ENCODE peak calls at places on chromosomes 7 and 10, in eight cellular contexts. One of them, this sample, is unnamed.

GRCh38 chr7:118590107-118590506 is 365.6 kb downstream of the ANKRD7 start:
- ATAC-seq in mucosa of descending colon: no peak
- ATAC-seq in B cell: no peak
- ATAC-seq in activated CD8-positive, alpha-beta memory T cell treated with anti-CD3 and anti-CD28 coated beads, Interleukin-2, amount 10 ng/mL, durations not matched to agents 7 days and 5 days: no peak
- ATAC-seq in right cardiac atrium: no peak
- ATAC-seq in activated CD8-positive, alpha-beta T cell treated with anti-CD3 and anti-CD28 coated beads, Interleukin-2, amount 10 ng/mL, durations not matched to agents 7 days and 5 days: no peak
- ATAC-seq in left cardiac atrium: no peak
- ATAC-seq in GM23338: peak; percentile 76
- ATAC-seq in this sample: no peak

GRCh38 chr7:106891545-106892410 is 26.7 kb downstream of the PIK3CG start:
- ATAC-seq in mucosa of descending colon: no peak
- ATAC-seq in B cell: no peak
- ATAC-seq in activated CD8-positive, alpha-beta memory T cell treated with anti-CD3 and anti-CD28 coated beads, Interleukin-2, amount 10 ng/mL, durations not matched to agents 7 days and 5 days: no peak
- ATAC-seq in right cardiac atrium: peak; percentile 33
- ATAC-seq in activated CD8-positive, alpha-beta T cell treated with anti-CD3 and anti-CD28 coated beads, Interleukin-2, amount 10 ng/mL, durations not matched to agents 7 days and 5 days: no peak
- ATAC-seq in left cardiac atrium: no peak
- ATAC-seq in GM23338: peak; percentile 90
- ATAC-seq in this sample: no peak

GRCh38 chr7:131094685-131095084 is 233.0 kb upstream of the MKLN1 start:
- ATAC-seq in mucosa of descending colon: no peak
- ATAC-seq in B cell: no peak
- ATAC-seq in activated CD8-positive, alpha-beta memory T cell treated with anti-CD3 and anti-CD28 coated beads, Interleukin-2, amount 10 ng/mL, durations not matched to agents 7 days and 5 days: no peak
- ATAC-seq in right cardiac atrium: no peak
- ATAC-seq in activated CD8-positive, alpha-beta T cell treated with anti-CD3 and anti-CD28 coated beads, Interleukin-2, amount 10 ng/mL, durations not matched to agents 7 days and 5 days: no peak
- ATAC-seq in left cardiac atrium: no peak
- ATAC-seq in GM23338: no peak
- ATAC-seq in this sample: no peak

GRCh38 chr10:23694921-23695824 is 256.3 kb downstream of the OTUD1 start:
- ATAC-seq in mucosa of descending colon: no peak
- ATAC-seq in B cell: no peak
- ATAC-seq in activated CD8-positive, alpha-beta memory T cell treated with anti-CD3 and anti-CD28 coated beads, Interleukin-2, amount 10 ng/mL, durations not matched to agents 7 days and 5 days: no peak
- ATAC-seq in right cardiac atrium: peak; percentile 26
- ATAC-seq in activated CD8-positive, alpha-beta T cell treated with anti-CD3 and anti-CD28 coated beads, Interleukin-2, amount 10 ng/mL, durations not matched to agents 7 days and 5 days: peak; percentile 47
- ATAC-seq in left cardiac atrium: no peak
- ATAC-seq in GM23338: peak; percentile 69
- ATAC-seq in this sample: no peak

GRCh38 chr10:25048463-25048862 is 32.1 kb downstream of the THNSL1 start:
- ATAC-seq in mucosa of descending colon: peak; percentile 98
- ATAC-seq in B cell: no peak
- ATAC-seq in activated CD8-positive, alpha-beta memory T cell treated with anti-CD3 and anti-CD28 coated beads, Interleukin-2, amount 10 ng/mL, durations not matched to agents 7 days and 5 days: no peak
- ATAC-seq in right cardiac atrium: peak; percentile 87
- ATAC-seq in activated CD8-positive, alpha-beta T cell treated with anti-CD3 and anti-CD28 coated beads, Interleukin-2, amount 10 ng/mL, durations not matched to agents 7 days and 5 days: no peak
- ATAC-seq in left cardiac atrium: peak; percentile 23
- ATAC-seq in GM23338: no peak
- ATAC-seq in this sample: no peak

GRCh38 chr7:24422611-24423010 is 138.6 kb downstream of the NPY start:
- ATAC-seq in mucosa of descending colon: no peak
- ATAC-seq in B cell: no peak
- ATAC-seq in activated CD8-positive, alpha-beta memory T cell treated with anti-CD3 and anti-CD28 coated beads, Interleukin-2, amount 10 ng/mL, durations not matched to agents 7 days and 5 days: no peak
- ATAC-seq in right cardiac atrium: no peak
- ATAC-seq in activated CD8-positive, alpha-beta T cell treated with anti-CD3 and anti-CD28 coated beads, Interleukin-2, amount 10 ng/mL, durations not matched to agents 7 days and 5 days: no peak
- ATAC-seq in left cardiac atrium: no peak
- ATAC-seq in GM23338: no peak
- ATAC-seq in this sample: no peak

GRCh38 chr7:16345979-16346958 is 75.1 kb downstream of the CRPPA start:
- ATAC-seq in mucosa of descending colon: peak; percentile 86
- ATAC-seq in B cell: no peak
- ATAC-seq in activated CD8-positive, alpha-beta memory T cell treated with anti-CD3 and anti-CD28 coated beads, Interleukin-2, amount 10 ng/mL, durations not matched to agents 7 days and 5 days: peak; percentile 47
- ATAC-seq in right cardiac atrium: peak; percentile 36
- ATAC-seq in activated CD8-positive, alpha-beta T cell treated with anti-CD3 and anti-CD28 coated beads, Interleukin-2, amount 10 ng/mL, durations not matched to agents 7 days and 5 days: no peak
- ATAC-seq in left cardiac atrium: no peak
- ATAC-seq in GM23338: no peak
- ATAC-seq in this sample: peak; percentile 67

GRCh38 chr7:149422914-149423285 is 38.0 kb downstream of the ZNF777 start:
- ATAC-seq in mucosa of descending colon: peak; percentile 40
- ATAC-seq in B cell: peak; percentile 2
- ATAC-seq in activated CD8-positive, alpha-beta memory T cell treated with anti-CD3 and anti-CD28 coated beads, Interleukin-2, amount 10 ng/mL, durations not matched to agents 7 days and 5 days: no peak
- ATAC-seq in right cardiac atrium: peak; percentile 43
- ATAC-seq in activated CD8-positive, alpha-beta T cell treated with anti-CD3 and anti-CD28 coated beads, Interleukin-2, amount 10 ng/mL, durations not matched to agents 7 days and 5 days: peak; percentile 8
- ATAC-seq in left cardiac atrium: peak; percentile 28
- ATAC-seq in GM23338: peak; percentile 30
- ATAC-seq in this sample: peak; percentile 21

GRCh38 chr7:29565982-29566746 is 2.5 kb downstream of the PRR15 start:
- ATAC-seq in mucosa of descending colon: peak; percentile 21
- ATAC-seq in B cell: no peak
- ATAC-seq in activated CD8-positive, alpha-beta memory T cell treated with anti-CD3 and anti-CD28 coated beads, Interleukin-2, amount 10 ng/mL, durations not matched to agents 7 days and 5 days: peak; percentile 37
- ATAC-seq in right cardiac atrium: peak; percentile 47
- ATAC-seq in activated CD8-positive, alpha-beta T cell treated with anti-CD3 and anti-CD28 coated beads, Interleukin-2, amount 10 ng/mL, durations not matched to agents 7 days and 5 days: peak; percentile 20
- ATAC-seq in left cardiac atrium: peak; percentile 28
- ATAC-seq in GM23338: peak; percentile 30
- ATAC-seq in this sample: peak; percentile 4

GRCh38 chr7:111638048-111638447 is 75.8 kb upstream of the IMMP2L start:
- ATAC-seq in mucosa of descending colon: no peak
- ATAC-seq in B cell: no peak
- ATAC-seq in activated CD8-positive, alpha-beta memory T cell treated with anti-CD3 and anti-CD28 coated beads, Interleukin-2, amount 10 ng/mL, durations not matched to agents 7 days and 5 days: no peak
- ATAC-seq in right cardiac atrium: no peak
- ATAC-seq in activated CD8-positive, alpha-beta T cell treated with anti-CD3 and anti-CD28 coated beads, Interleukin-2, amount 10 ng/mL, durations not matched to agents 7 days and 5 days: no peak
- ATAC-seq in left cardiac atrium: no peak
- ATAC-seq in GM23338: no peak
- ATAC-seq in this sample: no peak

GRCh38 chr10:95354130-95354529 is 63.3 kb upstream of the PDLIM1 start:
- ATAC-seq in mucosa of descending colon: no peak
- ATAC-seq in B cell: no peak
- ATAC-seq in activated CD8-positive, alpha-beta memory T cell treated with anti-CD3 and anti-CD28 coated beads, Interleukin-2, amount 10 ng/mL, durations not matched to agents 7 days and 5 days: no peak
- ATAC-seq in right cardiac atrium: no peak
- ATAC-seq in activated CD8-positive, alpha-beta T cell treated with anti-CD3 and anti-CD28 coated beads, Interleukin-2, amount 10 ng/mL, durations not matched to agents 7 days and 5 days: no peak
- ATAC-seq in left cardiac atrium: no peak
- ATAC-seq in GM23338: no peak
- ATAC-seq in this sample: no peak

GRCh38 chr7:139732471-139733167 is 45.2 kb downstream of the HIPK2 start:
- ATAC-seq in mucosa of descending colon: no peak
- ATAC-seq in B cell: no peak
- ATAC-seq in activated CD8-positive, alpha-beta memory T cell treated with anti-CD3 and anti-CD28 coated beads, Interleukin-2, amount 10 ng/mL, durations not matched to agents 7 days and 5 days: no peak
- ATAC-seq in right cardiac atrium: no peak
- ATAC-seq in activated CD8-positive, alpha-beta T cell treated with anti-CD3 and anti-CD28 coated beads, Interleukin-2, amount 10 ng/mL, durations not matched to agents 7 days and 5 days: no peak
- ATAC-seq in left cardiac atrium: peak; percentile 23
- ATAC-seq in GM23338: no peak
- ATAC-seq in this sample: no peak

GRCh38 chr7:74230446-74231231 is 20.8 kb downstream of the LAT2 start:
- ATAC-seq in mucosa of descending colon: peak; percentile 50
- ATAC-seq in B cell: peak; percentile 44
- ATAC-seq in activated CD8-positive, alpha-beta memory T cell treated with anti-CD3 and anti-CD28 coated beads, Interleukin-2, amount 10 ng/mL, durations not matched to agents 7 days and 5 days: no peak
- ATAC-seq in right cardiac atrium: no peak
- ATAC-seq in activated CD8-positive, alpha-beta T cell treated with anti-CD3 and anti-CD28 coated beads, Interleukin-2, amount 10 ng/mL, durations not matched to agents 7 days and 5 days: no peak
- ATAC-seq in left cardiac atrium: no peak
- ATAC-seq in GM23338: no peak
- ATAC-seq in this sample: no peak

GRCh38 chr10:97584798-97585438 is 729 bp downstream of the HOGA1 start:
- ATAC-seq in mucosa of descending colon: no peak
- ATAC-seq in B cell: no peak
- ATAC-seq in activated CD8-positive, alpha-beta memory T cell treated with anti-CD3 and anti-CD28 coated beads, Interleukin-2, amount 10 ng/mL, durations not matched to agents 7 days and 5 days: no peak
- ATAC-seq in right cardiac atrium: peak; percentile 44
- ATAC-seq in activated CD8-positive, alpha-beta T cell treated with anti-CD3 and anti-CD28 coated beads, Interleukin-2, amount 10 ng/mL, durations not matched to agents 7 days and 5 days: no peak
- ATAC-seq in left cardiac atrium: no peak
- ATAC-seq in GM23338: no peak
- ATAC-seq in this sample: no peak

This sample was measured in esophagus mucosa.